ENCODE peak calls at places on chromosomes 7 and 10, in seven cellular contexts. J is GM12865, V is colonic mucosa, X is tibial nerve, E is cardiac muscle cell, K is Peyer's patch, R is transverse colon. O is an unnamed sample.

GRCh38 chr10:75407296-75407715 is 5.7 kb upstream of the ZNF503 start:
- DNase-seq in J (no peak), V (no peak), X (no peak), E (peak; percentile 12), K (no peak), R (no peak), O (no peak)

GRCh38 chr10:32318476-32318896 is 28.5 kb downstream of the EPC1 start:
- DNase-seq in J (peak; percentile 81), V (no peak), X (peak; percentile 20), E (no peak), K (no peak), R (no peak), O (no peak)

GRCh38 chr10:22339761-22340361 is 5.4 kb upstream of the SPAG6 start:
- DNase-seq in J (no peak), V (no peak), X (no peak), E (no peak), K (no peak), R (no peak), O (no peak)

GRCh38 chr10:116470768-116471415 is 43.2 kb downstream of the PNLIPRP3 start:
- DNase-seq in J (no peak), V (peak; percentile 45), X (no peak), E (no peak), K (no peak), R (peak; percentile 42), O (no peak)

GRCh38 chr10:101052285-101052684 is 9.5 kb upstream of the KAZALD1 start:
- DNase-seq in J (no peak), V (no peak), X (no peak), E (no peak), K (no peak), R (no peak), O (no peak)

GRCh38 chr10:78165617-78166016 is 132.0 kb downstream of the RPS24 start:
- DNase-seq in J (no peak), V (no peak), X (no peak), E (peak; percentile 56), K (no peak), R (no peak), O (no peak)

GRCh38 chr10:23157691-23158369 is 34.3 kb upstream of the PTF1A start:
- DNase-seq in J (peak; percentile 70), V (no peak), X (no peak), E (peak; percentile 53), K (no peak), R (no peak), O (no peak)

GRCh38 chr10:93680414-93681047 is 21.9 kb downstream of the FRA10AC1 start:
- DNase-seq in J (peak; percentile 26), V (no peak), X (no peak), E (peak; percentile 39), K (no peak), R (no peak), O (no peak)

GRCh38 chr7:35374858-35375257 is 121.0 kb upstream of the TBX20 start:
- DNase-seq in J (no peak), V (no peak), X (no peak), E (peak; percentile 69), K (no peak), R (no peak), O (no peak)

GRCh38 chr10:79270471-79271246 is 76.6 kb upstream of the PPIF start:
- DNase-seq in J (no peak), V (no peak), X (peak; percentile 55), E (no peak), K (no peak), R (no peak), O (no peak)

GRCh38 chr10:86288695-86289576 is 77.7 kb downstream of the GRID1 start:
- DNase-seq in J (no peak), V (peak; percentile 9), X (no peak), E (no peak), K (peak; percentile 28), R (no peak), O (no peak)

GRCh38 chr7:81285142-81285871 is 366.5 kb upstream of the SEMA3C start:
- DNase-seq in J (no peak), V (no peak), X (no peak), E (no peak), K (no peak), R (no peak), O (no peak)

GRCh38 chr7:74511360-74511759 is 57.7 kb downstream of the GTF2IRD1 start:
- DNase-seq in J (no peak), V (no peak), X (peak; percentile 17), E (no peak), K (no peak), R (no peak), O (no peak)

GRCh38 chr10:100993986-100994708 is 5.5 kb upstream of the LZTS2 start:
- DNase-seq in J (no peak), V (no peak), X (no peak), E (peak; percentile 48), K (no peak), R (no peak), O (no peak)

GRCh38 chr7:101168412-101169049 is 3.2 kb upstream of the VGF start:
- DNase-seq in J (no peak), V (no peak), X (no peak), E (no peak), K (no peak), R (no peak), O (no peak)

GRCh38 chr7:123538189-123538714 is 3.9 kb upstream of the IQUB start:
- DNase-seq in J (no peak), V (no peak), X (no peak), E (no peak), K (no peak), R (no peak), O (no peak)

GRCh38 chr7:135074096-135074495 is 73.8 kb upstream of the TMEM140 start:
- DNase-seq in J (no peak), V (no peak), X (no peak), E (no peak), K (no peak), R (no peak), O (no peak)

GRCh38 chr10:546971-547590 is 142.4 kb downstream of the DIP2C start:
- DNase-seq in J (no peak), V (no peak), X (no peak), E (no peak), K (no peak), R (no peak), O (no peak)

GRCh38 chr7:150308575-150308974 is 14.6 kb upstream of the LRRC61 start:
- DNase-seq in J (no peak), V (no peak), X (no peak), E (no peak), K (no peak), R (no peak), O (no peak)

GRCh38 chr7:151790826-151791379 is 86.0 kb downstream of the PRKAG2 start:
- DNase-seq in J (no peak), V (no peak), X (no peak), E (no peak), K (peak; percentile 35), R (no peak), O (no peak)

GRCh38 chr10:97442277-97442676 is 3.5 kb downstream of the EXOSC1 start:
- DNase-seq in J (no peak), V (no peak), X (no peak), E (no peak), K (no peak), R (no peak), O (no peak)

GRCh38 chr10:15349133-15349532 is 22.0 kb downstream of the FAM171A1 start:
- DNase-seq in J (no peak), V (peak; percentile 75), X (no peak), E (no peak), K (no peak), R (peak; percentile 60), O (no peak)

GRCh38 chr10:61000769-61001730 is 57.1 kb upstream of the RHOBTB1 start:
- DNase-seq in J (no peak), V (peak; percentile 38), X (no peak), E (peak; percentile 66), K (peak; percentile 52), R (peak; percentile 29), O (no peak)

GRCh38 chr7:100852048-100852872 is at the start of gene SLC12A9:
- DNase-seq in J (peak; percentile 90), V (peak; percentile 93), X (peak; percentile 83), E (peak; percentile 94), K (peak; percentile 96), R (peak; percentile 93), O (peak; percentile 71)

GRCh38 chr10:28677889-28678686 is 767 bp downstream of the BAMBI start:
- DNase-seq in J (peak; percentile 9), V (peak; percentile 29), X (no peak), E (no peak), K (peak; percentile 55), R (peak; percentile 13), O (peak; percentile 22)

GRCh38 chr7:7976677-7977076 is 8.1 kb downstream of the GLCCI1 start:
- DNase-seq in J (no peak), V (no peak), X (no peak), E (no peak), K (no peak), R (no peak), O (no peak)
- TF ChIP-seq CTCF in J (no peak), V (no peak), X (no peak), E (no peak), K (no peak), R (no peak), O (no peak)

GRCh38 chr7:15524077-15524476 is 37.7 kb downstream of the AGMO start:
- DNase-seq in J (no peak), V (no peak), X (no peak), E (no peak), K (no peak), R (no peak), O (no peak)
- TF ChIP-seq CTCF in J (no peak), V (no peak), X (no peak), E (no peak), K (no peak), R (no peak), O (no peak)

DNA sequence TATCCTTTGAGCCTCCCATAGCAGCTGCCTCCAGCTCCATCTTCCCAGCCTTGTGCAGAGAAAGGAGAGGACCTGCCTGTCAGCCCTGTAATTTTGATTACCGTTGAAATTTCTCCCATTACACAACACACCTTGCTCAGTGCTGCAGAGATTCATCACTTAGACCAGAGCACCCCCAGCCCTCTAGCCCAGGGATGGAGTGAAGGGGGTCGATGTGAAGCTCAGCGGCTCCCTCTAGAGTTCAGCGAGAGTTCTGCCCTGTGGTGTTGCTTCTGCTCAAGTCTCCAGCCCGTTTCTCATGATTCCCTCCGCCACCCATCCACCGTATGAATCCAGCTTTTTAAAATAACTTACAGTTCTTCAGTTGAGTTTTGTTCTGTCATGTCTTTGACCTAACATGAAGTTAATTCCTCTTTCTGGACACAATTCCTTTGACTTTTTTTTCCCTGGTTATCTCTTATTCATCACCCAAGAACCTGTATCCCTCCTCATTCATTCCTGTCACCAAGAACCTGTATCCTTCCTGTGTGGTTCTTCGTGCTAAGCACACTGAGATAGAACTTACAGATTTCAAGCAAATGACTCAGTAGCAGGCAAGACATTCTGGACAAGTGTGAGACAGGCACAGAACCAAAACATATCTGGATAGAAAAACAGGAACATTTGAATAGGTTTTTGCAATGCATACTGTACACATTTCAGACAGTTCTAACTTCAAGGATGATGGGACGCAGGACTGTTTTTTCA is 34.9 kb upstream of the ZNF32 start:
- DNase-seq in J (peak; percentile 28), V (no peak), X (no peak), E (peak; percentile 37), K (no peak), R (no peak), O (no peak)
- TF ChIP-seq CTCF in J (peak; percentile 62), V (peak; percentile 19), X (no peak), E (peak; percentile 54), K (no peak), R (peak; percentile 25), O (peak; percentile 62)

DNA sequence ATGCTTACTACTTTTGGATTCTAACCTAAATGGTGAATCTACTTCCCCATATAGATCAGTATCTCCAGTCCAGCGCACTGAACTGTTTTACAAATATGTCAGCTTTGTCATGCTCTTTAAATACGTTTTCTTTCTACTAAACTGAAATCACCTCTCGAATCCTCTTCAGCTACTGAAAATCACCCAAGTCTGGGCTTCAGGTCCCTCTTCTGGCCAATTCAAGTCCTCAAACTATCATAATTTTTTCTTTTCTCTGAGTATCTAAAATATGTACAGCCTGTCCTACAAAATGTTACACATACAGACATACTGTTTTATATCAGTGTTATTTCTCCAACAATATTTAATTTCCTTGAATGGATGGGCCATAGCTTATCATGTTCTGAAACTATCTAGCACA is 84.2 kb downstream of the CACNA2D1 start:
- DNase-seq in J (no peak), V (no peak), X (no peak), E (no peak), K (no peak), R (no peak), O (no peak)
- TF ChIP-seq CTCF in J (no peak), V (no peak), X (no peak), E (no peak), K (no peak), R (no peak), O (no peak)